ENCODE peak calls at places on chromosomes 12 and 14, in six cellular contexts. H is cardiac fibroblast, F is IMR-90, Y is vagina, X is GM12878, G is left ventricle myocardium inferior. T is an unnamed sample.

GRCh38 chr12:109944561-109944960 is 44.5 kb downstream of the TCHP start:
- DNase-seq in G (no peak), Y (no peak), F (no peak), X (no peak), H (no peak), T (peak; percentile 43)

GRCh38 chr14:54902521-54903420 is at the start of gene GCH1:
- DNase-seq in H (peak; percentile 62), G (peak; percentile 67), Y (no peak), F (peak; percentile 16), X (no peak), T (peak; percentile 68)

GRCh38 chr12:14167005-14167628 is 185.7 kb upstream of the GRIN2B start:
- DNase-seq in Y (no peak), F (peak; percentile 41), X (no peak), H (peak; percentile 64), G (no peak), T (peak; percentile 62)

GRCh38 chr12:55092579-55092978 is 33.6 kb upstream of the OR9K2 start:
- DNase-seq in Y (no peak), G (no peak), X (no peak), H (no peak), F (no peak), T (no peak)

GRCh38 chr14:101357038-101357437 is 204.3 kb upstream of the DIO3 start:
- DNase-seq in H (no peak), X (no peak), G (no peak), Y (no peak), F (no peak), T (no peak)

GRCh38 chr12:122096591-122097149 is 18.1 kb downstream of the MLXIP start:
- DNase-seq in G (no peak), H (peak; percentile 76), F (peak; percentile 70), X (no peak), Y (no peak), T (peak; percentile 97)

GRCh38 chr12:3747543-3747942 is 5.4 kb downstream of the CRACR2A start:
- DNase-seq in G (no peak), H (no peak), F (no peak), X (no peak), Y (no peak), T (peak; percentile 11)

GRCh38 chr14:54369343-54369742 is 27.5 kb upstream of the CDKN3 start:
- DNase-seq in H (no peak), Y (peak; percentile 22), X (no peak), G (no peak), F (no peak), T (no peak)

GRCh38 chr14:24944800-24945199 is 105.1 kb downstream of the STXBP6 start:
- DNase-seq in Y (no peak), X (no peak), G (no peak), H (no peak), F (no peak), T (no peak)

GRCh38 chr12:15601210-15601800 is 187.9 kb downstream of the EPS8 start:
- DNase-seq in H (peak; percentile 72), Y (no peak), F (peak; percentile 92), G (no peak), X (no peak), T (peak; percentile 96)

GRCh38 chr12:25089738-25090137 is 105.2 kb downstream of the DNAI7 start:
- DNase-seq in F (no peak), H (no peak), Y (no peak), G (no peak), X (no peak), T (peak; percentile 74)

GRCh38 chr12:118377891-118378470 is 1.6 kb downstream of the SUDS3 start:
- DNase-seq in Y (no peak), G (peak; percentile 59), X (no peak), F (peak; percentile 44), H (peak; percentile 66), T (peak; percentile 47)

GRCh38 chr14:103730490-103731035 is 15.0 kb downstream of the ZFYVE21 start:
- DNase-seq in X (no peak), Y (no peak), F (no peak), G (peak; percentile 71), H (peak; percentile 30), T (no peak)

GRCh38 chr12:59834659-59835474 is 239.0 kb downstream of the SLC16A7 start:
- DNase-seq in Y (no peak), H (peak; percentile 49), F (peak; percentile 47), G (no peak), X (no peak), T (peak; percentile 45)

GRCh38 chr12:14618990-14619389 is 51.3 kb upstream of the PLBD1 start:
- DNase-seq in F (peak; percentile 16), H (peak; percentile 46), Y (no peak), G (no peak), X (no peak), T (peak; percentile 55)

GRCh38 chr14:53331921-53332320 is 178.8 kb upstream of the DDHD1 start:
- DNase-seq in F (no peak), G (no peak), X (no peak), Y (no peak), H (peak; percentile 17), T (no peak)

GRCh38 chr12:54328595-54329337 is 3.8 kb downstream of the COPZ1 start:
- DNase-seq in G (no peak), F (no peak), X (no peak), Y (no peak), H (no peak), T (no peak)

GRCh38 chr12:64696065-64696741 is 63.0 kb downstream of the GNS start:
- DNase-seq in H (peak; percentile 60), F (peak; percentile 43), G (no peak), X (no peak), Y (no peak), T (peak; percentile 43)

GRCh38 chr12:115385141-115385540 is 701.2 kb upstream of the TBX3 start:
- DNase-seq in X (no peak), H (no peak), Y (no peak), F (no peak), G (no peak), T (peak; percentile 60)

GRCh38 chr12:86530996-86531655 is 274.9 kb upstream of the MGAT4C start:
- DNase-seq in F (no peak), X (no peak), G (no peak), H (peak; percentile 70), Y (no peak), T (peak; percentile 63)

GRCh38 chr14:24430143-24430681 is 458 bp downstream of the KHNYN start:
- DNase-seq in G (peak; percentile 87), X (no peak), H (peak; percentile 92), Y (peak; percentile 94), F (peak; percentile 66), T (peak; percentile 58)

GRCh38 chr14:37623552-37623951 is 28.1 kb downstream of the TTC6 start:
- DNase-seq in G (no peak), H (peak; percentile 52), X (no peak), F (peak; percentile 81), Y (no peak), T (peak; percentile 98)

GRCh38 chr12:19110541-19110940 is 19.0 kb upstream of the PLEKHA5 start:
- DNase-seq in H (peak; percentile 19), Y (no peak), F (peak; percentile 31), X (no peak), G (no peak), T (no peak)

GRCh38 chr14:105492051-105492965 is 1.3 kb downstream of the TEDC1 start:
- DNase-seq in Y (no peak), H (no peak), X (no peak), F (no peak), G (peak; percentile 51), T (no peak)

GRCh38 chr12:112122823-112123690 is 2.3 kb upstream of the TRAFD1 start:
- DNase-seq in F (peak; percentile 98), X (no peak), H (peak; percentile 76), Y (no peak), G (no peak), T (peak; percentile 40)

DNA sequence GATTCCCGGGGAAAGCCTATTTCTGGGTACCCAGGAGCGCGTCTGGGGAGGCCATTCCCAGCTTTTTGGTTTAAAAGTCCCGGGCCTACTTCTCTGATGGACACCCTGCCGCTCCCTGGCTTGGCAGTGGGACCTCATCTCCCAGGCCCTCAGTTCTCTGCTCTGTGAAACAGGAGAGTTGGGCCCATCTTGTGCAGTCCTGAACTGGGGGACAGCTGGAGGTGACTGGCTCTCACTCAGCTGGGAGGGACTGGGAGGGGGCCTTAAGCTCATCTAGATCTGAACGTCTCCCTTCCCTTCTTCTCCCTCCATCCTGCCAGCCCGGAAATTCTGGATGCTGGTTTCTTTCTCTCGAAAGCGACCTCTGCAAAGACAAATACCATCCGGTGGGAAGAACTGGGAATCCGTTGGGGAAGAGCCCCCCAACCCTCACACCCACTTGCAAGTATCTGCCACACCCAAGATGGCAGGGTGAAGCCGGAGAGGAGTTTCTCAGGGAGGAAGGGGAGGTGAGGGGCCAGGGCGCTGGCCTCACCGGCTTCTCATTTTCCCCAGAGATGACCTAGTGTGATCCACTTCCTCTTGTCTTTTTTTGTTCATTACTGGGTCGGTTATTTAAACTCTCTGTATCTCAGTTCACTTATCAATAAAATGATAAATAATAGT is 1.4 kb downstream of the RIN3 start:
- DNase-seq in X (no peak), F (no peak), H (no peak), Y (no peak), G (no peak), T (no peak)
- H3K4me3 ChIP-seq in X (peak overlapping the region; percentile 49), F (peak overlapping the region; percentile 68), H (peak overlapping the region; percentile 76), Y (peak overlapping the region; percentile 86), G (peak overlapping the region; percentile 89), T (peak overlapping the region; percentile 54)

DNA sequence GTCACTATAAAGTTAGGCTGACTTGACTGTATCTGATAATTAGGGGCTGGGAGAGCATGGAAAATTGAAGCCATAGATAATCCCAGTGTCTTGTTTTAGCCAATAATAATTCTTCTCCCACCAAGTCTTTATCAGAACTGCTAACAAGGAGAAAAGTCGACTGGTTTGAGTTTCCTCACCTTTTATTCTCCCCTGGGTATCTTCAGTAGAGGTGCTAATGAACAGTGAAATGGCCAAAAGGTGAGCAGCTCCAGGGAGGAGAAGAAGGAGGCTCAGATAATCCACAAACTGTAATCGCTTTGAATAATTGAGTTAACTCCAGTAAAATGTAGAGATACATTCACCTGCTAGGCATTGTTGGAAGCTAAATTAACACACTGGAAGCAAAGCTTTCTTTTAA is 72.6 kb downstream of the ETV6 start:
- DNase-seq in Y (no peak), G (no peak), F (no peak), H (no peak), X (no peak), T (no peak)
- TF ChIP-seq CTCF in Y (no peak), G (no peak), F (no peak), H (no peak), X (no peak), T (no peak)

GRCh38 chr14:50225974-50226297 is 5.4 kb downstream of the SOS2 start:
- DNase-seq in G (no peak), F (no peak), X (no peak), H (no peak), Y (no peak), T (no peak)
- H3K4me3 ChIP-seq in G (peak overlapping the region; percentile 37), F (no peak overlapping the region), X (no peak overlapping the region), H (no peak overlapping the region), Y (no peak overlapping the region), T (no peak overlapping the region)

DNA sequence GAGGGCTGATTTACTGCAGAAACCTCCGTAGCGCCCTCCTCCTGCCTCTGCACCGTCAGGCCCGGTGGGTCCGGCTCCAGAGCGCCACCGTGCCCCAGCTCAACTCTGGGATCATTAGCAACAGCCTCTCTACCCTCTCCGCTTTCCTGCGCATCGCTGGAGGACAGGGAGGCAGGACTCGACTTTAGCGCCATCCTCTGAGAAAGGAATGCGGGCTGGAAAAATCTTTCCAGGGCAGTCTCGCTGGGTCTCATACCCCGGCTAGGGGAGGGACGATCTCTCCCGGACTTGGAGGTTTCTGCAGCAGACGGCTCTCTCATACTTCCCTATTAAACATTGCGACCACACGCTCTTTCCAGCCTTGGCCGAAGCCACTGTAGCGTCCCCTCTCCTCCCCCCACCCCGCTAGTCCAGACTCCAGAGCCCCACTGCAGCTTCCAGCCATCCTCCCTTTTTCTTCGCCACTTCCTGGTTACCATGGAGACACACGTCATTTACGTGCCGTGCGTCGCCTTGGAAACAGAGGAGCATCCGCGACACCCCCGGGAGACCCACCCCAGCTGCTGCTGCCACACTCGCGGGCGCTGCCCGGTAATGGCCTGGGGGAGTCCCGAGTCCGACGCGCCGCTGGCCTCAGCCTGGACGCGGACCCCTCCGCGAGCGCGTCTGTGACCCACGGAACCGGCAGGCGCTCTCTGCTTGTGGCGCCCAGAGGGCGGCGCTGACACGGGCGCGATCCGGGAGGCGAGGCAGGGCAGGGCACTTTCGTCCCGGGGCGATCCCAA is at the start of gene CCDC184:
- DNase-seq in G (peak; percentile 59), X (peak; percentile 24), H (peak; percentile 84), F (peak; percentile 73), Y (no peak), T (peak; percentile 47)
- TF ChIP-seq CTCF in G (peak; percentile 50), X (peak; percentile 37), H (peak; percentile 35), F (peak; percentile 37), Y (no peak), T (no peak)